ENCODE peak calls at places on chromosomes 16 and 17, in eight cellular contexts. P is mammary epithelial cell; G is HCT116; O is ovary; Z is CD8-positive, alpha-beta T cell; U is heart left ventricle; R is tibial artery; N is IMR-90. W is an unnamed sample.

GRCh38 chr16:102060-102855 is 24.2 kb downstream of the MPG start:
- DNase-seq in N (peak; percentile 31), P (peak; percentile 83), U (peak; percentile 81), G (no peak), O (peak; percentile 90), Z (no peak), R (peak; percentile 83), W (peak; percentile 87)

GRCh38 chr17:80927791-80928216 is 63.8 kb upstream of the CHMP6 start:
- DNase-seq in N (peak; percentile 11), O (no peak), Z (no peak), P (no peak), G (no peak), R (no peak), U (no peak), W (no peak)

GRCh38 chr17:43517615-43518386 is 28.3 kb downstream of the ETV4 start:
- DNase-seq in P (peak; percentile 9), G (no peak), N (peak; percentile 67), R (no peak), Z (no peak), U (no peak), O (no peak), W (no peak)

GRCh38 chr17:30376621-30377452 is 1.9 kb upstream of the CPD start:
- DNase-seq in P (no peak), Z (no peak), N (peak; percentile 87), O (peak; percentile 50), U (no peak), G (no peak), R (no peak), W (no peak)

GRCh38 chr17:64402469-64402868 is 11.8 kb upstream of the PECAM1 start:
- DNase-seq in P (no peak), U (no peak), R (no peak), G (no peak), Z (no peak), N (no peak), O (no peak), W (no peak)

GRCh38 chr17:56319531-56319930 is 166.3 kb downstream of the ANKFN1 start:
- DNase-seq in G (peak; percentile 55), R (no peak), N (peak; percentile 70), U (no peak), O (no peak), Z (no peak), P (peak; percentile 58), W (no peak)

GRCh38 chr16:48435319-48435682 is 50.1 kb upstream of the SIAH1 start:
- DNase-seq in O (no peak), G (no peak), U (no peak), Z (no peak), R (no peak), N (no peak), P (no peak), W (no peak)

GRCh38 chr16:19926449-19927390 is 42.1 kb upstream of the GPRC5B start:
- DNase-seq in O (no peak), Z (no peak), P (peak; percentile 8), N (peak; percentile 76), G (peak; percentile 50), U (no peak), R (no peak), W (no peak)

GRCh38 chr16:1707193-1707790 is 1.3 kb downstream of the MAPK8IP3 start:
- DNase-seq in R (no peak), U (no peak), P (no peak), G (no peak), Z (no peak), O (no peak), N (peak; percentile 40), W (no peak)

GRCh38 chr17:48444531-48445247 is 14.7 kb upstream of the SKAP1 start:
- DNase-seq in U (no peak), G (no peak), R (no peak), Z (peak; percentile 31), O (no peak), N (no peak), P (no peak), W (no peak)

GRCh38 chr16:592518-593306 is 2.8 kb downstream of the RAB40C start:
- DNase-seq in G (no peak), R (peak; percentile 61), N (no peak), P (peak; percentile 97), O (no peak), U (no peak), Z (no peak), W (peak; percentile 85)

GRCh38 chr17:8995711-8996110 is 25.6 kb upstream of the NTN1 start:
- DNase-seq in R (no peak), O (no peak), P (no peak), N (no peak), Z (no peak), U (no peak), G (no peak), W (no peak)

GRCh38 chr16:72990003-72990521 is 57.9 kb downstream of the ZFHX3 start:
- DNase-seq in N (peak; percentile 68), P (peak; percentile 81), G (peak; percentile 31), Z (no peak), R (peak; percentile 94), O (no peak), U (no peak), W (peak; percentile 97)

GRCh38 chr17:28057731-28058246 is 15.3 kb downstream of the NLK start:
- DNase-seq in G (no peak), O (no peak), U (no peak), P (peak; percentile 64), R (no peak), Z (no peak), N (peak; percentile 83), W (no peak)

GRCh38 chr17:81371910-81372760 is 23.1 kb upstream of the BAHCC1 start:
- DNase-seq in P (no peak), U (peak; percentile 80), N (peak; percentile 48), R (no peak), O (no peak), Z (no peak), G (peak; percentile 35), W (peak; percentile 69)

GRCh38 chr16:28179354-28179753 is 32.4 kb downstream of the XPO6 start:
- DNase-seq in R (no peak), N (no peak), O (no peak), G (no peak), U (no peak), Z (no peak), P (no peak), W (no peak)

GRCh38 chr17:13000561-13000960 is 17.3 kb downstream of the ELAC2 start:
- DNase-seq in Z (no peak), O (no peak), R (no peak), P (no peak), G (no peak), U (no peak), N (no peak), W (no peak)

GRCh38 chr16:88697831-88698693 is 8.1 kb downstream of the RNF166 start:
- DNase-seq in R (no peak), N (no peak), Z (no peak), U (no peak), P (no peak), G (no peak), O (no peak), W (no peak)

GRCh38 chr17:52606590-52606989 is 448.1 kb upstream of the CA10 start:
- DNase-seq in O (no peak), R (no peak), P (no peak), U (no peak), N (no peak), Z (no peak), G (no peak), W (no peak)
- TF ChIP-seq CTCF in O (no peak), R (no peak), P (no peak), U (no peak), N (no peak), Z (no peak), G (no peak), W (no peak)

GRCh38 chr16:29994613-29995329 is 646 bp downstream of the HIRIP3 start:
- DNase-seq in U (peak; percentile 82), N (peak; percentile 66), R (no peak), Z (peak; percentile 54), O (peak; percentile 74), G (no peak), P (peak; percentile 87), W (no peak)
- H3K4me3 ChIP-seq in U (peak overlapping the region; percentile 64), N (peak overlapping the region; percentile 65), R (peak overlapping the region; percentile 75), Z (peak overlapping the region; percentile 100), O (peak overlapping the region; percentile 51), G (peak overlapping the region; percentile 95), P (peak overlapping the region; percentile 72), W (peak overlapping the region; percentile 97)

GRCh38 chr17:66465701-66466100 is 163.3 kb downstream of the PRKCA start:
- DNase-seq in P (no peak), N (no peak), U (no peak), O (no peak), R (no peak), Z (no peak), G (no peak), W (no peak)

GRCh38 chr17:66466933-66467367 is 164.5 kb downstream of the PRKCA start:
- DNase-seq in N (peak; percentile 100), R (no peak), P (peak; percentile 98), U (no peak), G (peak; percentile 92), O (no peak), Z (no peak), W (no peak)

GRCh38 chr17:66466421-66466820 is 164.0 kb downstream of the PRKCA start:
- DNase-seq in N (no peak), O (no peak), P (no peak), R (no peak), U (no peak), Z (no peak), G (no peak), W (no peak)

GRCh38 chr17:66467766-66468165 is 165.4 kb downstream of the PRKCA start:
- DNase-seq in R (no peak), Z (no peak), P (no peak), O (no peak), N (peak; percentile 55), U (no peak), G (no peak), W (no peak)

DNA sequence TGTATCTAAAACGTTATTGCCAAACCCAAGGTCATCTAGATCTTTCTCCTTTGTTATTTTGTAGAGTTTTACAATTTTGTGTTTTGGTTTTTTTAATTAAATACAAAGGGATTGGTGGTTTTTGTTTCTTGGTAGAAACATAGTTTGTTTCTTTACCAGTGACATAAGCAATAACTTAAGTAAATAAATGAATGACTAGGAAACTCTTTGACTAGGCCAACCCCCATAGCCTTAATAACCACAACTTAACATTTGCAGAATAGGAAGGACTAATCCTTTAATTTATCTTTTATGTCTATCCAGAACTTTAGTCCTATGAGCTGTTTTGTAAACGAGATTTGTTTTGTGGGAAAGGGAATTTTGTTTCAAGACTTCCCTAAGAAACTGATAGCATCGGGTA is 162.5 kb downstream of the PRKCA start:
- DNase-seq in P (no peak), U (no peak), O (no peak), Z (no peak), R (no peak), N (peak; percentile 63), G (no peak), W (no peak)
- H3K4me1 ChIP-seq in P (peaks cover 51% of the 10 kb centered on the region), U (peaks cover 26% of the 10 kb centered on the region), O (peaks cover 11% of the 10 kb centered on the region), Z (peaks cover 23% of the 10 kb centered on the region), R (peaks cover 32% of the 10 kb centered on the region), N (peaks cover 46% of the 10 kb centered on the region), G (peaks cover 45% of the 10 kb centered on the region), W (peaks cover 21% of the 10 kb centered on the region)

DNA sequence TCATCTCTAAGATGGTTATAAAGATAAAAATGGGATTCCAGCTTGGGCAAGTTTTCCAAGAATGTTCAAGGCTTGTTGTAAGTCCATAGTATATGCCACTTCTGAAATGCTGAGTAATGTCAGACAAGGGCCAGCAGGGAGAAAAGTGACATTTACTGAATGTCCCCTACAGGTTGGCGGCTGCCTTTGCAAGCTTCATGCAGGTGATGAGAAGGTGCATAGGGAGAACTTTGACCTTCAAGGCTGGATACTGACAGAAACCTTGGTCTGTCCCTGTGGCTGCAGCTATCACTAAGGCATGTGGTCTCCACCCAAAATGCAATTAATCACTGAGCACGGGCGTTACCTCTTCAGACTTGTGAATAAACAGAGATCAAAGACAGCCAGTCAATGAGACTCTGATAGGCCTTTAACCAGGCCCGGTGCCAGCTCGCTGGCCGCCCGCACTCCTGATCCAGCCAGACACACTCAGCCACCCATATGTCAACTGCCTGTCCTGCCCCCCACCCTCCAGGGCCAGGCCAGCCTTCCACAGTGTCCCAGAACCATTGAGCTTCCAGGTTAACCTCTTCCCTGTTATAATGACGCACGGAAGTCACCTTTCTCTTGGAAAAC is 26.9 kb upstream of the AXIN2 start:
- DNase-seq in R (no peak), P (no peak), Z (no peak), U (no peak), O (no peak), G (peak; percentile 68), N (no peak), W (no peak)
- TF ChIP-seq CTCF in R (no peak), P (no peak), Z (no peak), U (no peak), O (no peak), G (peak; percentile 71), N (no peak), W (no peak)

W was measured in gastrocnemius medialis.